ENCODE peak calls at places on chromosomes 16 and 17, in five cellular contexts. A is CD8-positive, alpha-beta memory T cell; Z is CD8-positive, alpha-beta T cell; X is heart left ventricle; K is CD4-positive, alpha-beta memory T cell. V is an unnamed sample.
A peak's percentile ranks its signal among the peaks of the same experiment; 100 is the strongest.

GRCh38 chr17:63555475-63556156 is 5.3 kb downstream of the DCAF7 start:
- DNase-seq in A (no peak), Z (no peak), X (no peak), K (no peak), V (no peak)

GRCh38 chr17:73772107-73772705 is 128.0 kb upstream of the SDK2 start:
- DNase-seq in A (no peak), Z (no peak), X (no peak), K (no peak), V (no peak)

GRCh38 chr17:71753070-71753469 is 367.8 kb upstream of the SOX9 start:
- DNase-seq in A (no peak), Z (no peak), X (no peak), K (no peak), V (no peak)

GRCh38 chr16:57278494-57278893 is 6.0 kb downstream of the PLLP start:
- DNase-seq in A (no peak), Z (no peak), X (no peak), K (no peak), V (no peak)

GRCh38 chr17:12637015-12637414 is 28.7 kb upstream of the MYOCD start:
- DNase-seq in A (no peak), Z (no peak), X (no peak), K (no peak), V (no peak)

GRCh38 chr16:85061566-85061965 is 34.0 kb downstream of the KIAA0513 start:
- DNase-seq in A (no peak), Z (no peak), X (peak; percentile 44), K (no peak), V (no peak)

GRCh38 chr17:28394717-28395116 is 11.3 kb downstream of the SLC46A1 start:
- DNase-seq in A (no peak), Z (no peak), X (no peak), K (no peak), V (no peak)

GRCh38 chr17:48545022-48545376 is at the start of gene HOXB2:
- DNase-seq in A (peak; percentile 27), Z (no peak), X (no peak), K (no peak), V (no peak)

GRCh38 chr17:73797594-73798110 is 153.4 kb upstream of the SDK2 start:
- DNase-seq in A (no peak), Z (no peak), X (no peak), K (no peak), V (no peak)

GRCh38 chr16:84844561-84845495 is 25.0 kb downstream of the CRISPLD2 start:
- DNase-seq in A (no peak), Z (no peak), X (no peak), K (no peak), V (no peak)

GRCh38 chr17:4892499-4893221 is 6.7 kb upstream of the C17orf107 start:
- DNase-seq in A (peak; percentile 46), Z (no peak), X (no peak), K (no peak), V (no peak)

GRCh38 chr16:22161999-22162657 is at the start of gene SDR42E2:
- DNase-seq in A (peak; percentile 56), Z (peak; percentile 54), X (no peak), K (peak; percentile 29), V (peak; percentile 41)

GRCh38 chr16:26982422-26982821 is 84.3 kb upstream of the C16orf82 start:
- DNase-seq in A (no peak), Z (no peak), X (no peak), K (no peak), V (no peak)

GRCh38 chr16:24819462-24820040 is 26.2 kb upstream of the SLC5A11 start:
- DNase-seq in A (no peak), Z (no peak), X (no peak), K (no peak), V (no peak)

GRCh38 chr17:10754861-10755591 is 25.2 kb upstream of the TMEM220 start:
- DNase-seq in A (no peak), Z (no peak), X (no peak), K (no peak), V (peak; percentile 46)

GRCh38 chr17:33137411-33137810 is 145.8 kb downstream of the SPACA3 start:
- DNase-seq in A (no peak), Z (no peak), X (no peak), K (no peak), V (no peak)

GRCh38 chr16:72814226-72814625 is 233.7 kb downstream of the ZFHX3 start:
- DNase-seq in A (no peak), Z (no peak), X (no peak), K (no peak), V (no peak)

GRCh38 chr16:69500496-69500895 is 65.3 kb upstream of the NFAT5 start:
- DNase-seq in A (no peak), Z (no peak), X (no peak), K (no peak), V (no peak)

GRCh38 chr17:38727661-38728220 is 2.4 kb upstream of the CISD3 start:
- DNase-seq in A (peak; percentile 70), Z (peak; percentile 52), X (no peak), K (peak; percentile 49), V (no peak)

GRCh38 chr17:69593351-69593715 is 178.8 kb downstream of the MAP2K6 start:
- DNase-seq in A (no peak), Z (no peak), X (no peak), K (no peak), V (no peak)

GRCh38 chr16:78230832-78231231 is 131.4 kb downstream of the WWOX start:
- DNase-seq in A (no peak), Z (no peak), X (no peak), K (no peak), V (no peak)

GRCh38 chr17:34723875-34724274 is 144.5 kb downstream of the TMEM132E start:
- DNase-seq in A (no peak), Z (no peak), X (no peak), K (no peak), V (no peak)

DNA sequence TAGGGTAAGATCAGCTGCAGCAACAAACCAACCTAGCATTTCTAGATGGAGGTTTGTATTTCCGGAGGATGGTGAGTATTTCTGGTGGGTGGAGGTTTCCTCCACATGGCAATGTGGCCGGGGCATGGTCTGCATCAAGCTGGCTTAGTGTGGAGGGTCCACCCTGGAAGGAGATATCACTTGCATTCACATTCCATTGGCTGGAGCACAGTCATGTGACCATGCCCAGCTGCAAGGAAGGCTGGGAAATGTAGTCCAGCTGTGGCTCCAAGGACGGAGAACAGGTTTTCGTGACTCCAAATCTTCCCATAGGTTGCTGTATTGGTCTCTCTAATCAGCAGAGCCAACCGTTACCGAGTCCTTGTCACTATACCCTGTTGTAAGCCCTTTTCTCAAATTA is 68.7 kb downstream of the RAI1 start:
- DNase-seq in A (peak; percentile 67), Z (peak; percentile 53), X (no peak), K (peak; percentile 57), V (no peak)
- H3K4me1 ChIP-seq in A (peaks cover 52% of the 10 kb centered on the region), Z (peaks cover 56% of the 10 kb centered on the region), X (peaks cover 85% of the 10 kb centered on the region), K (peaks cover 46% of the 10 kb centered on the region), V (peaks cover 32% of the 10 kb centered on the region)

GRCh38 chr17:42131232-42131631 is 8.6 kb downstream of the HSPB9 start:
- DNase-seq in A (no peak), Z (no peak), X (no peak), K (no peak), V (no peak)

GRCh38 chr17:42135151-42135550 is 12.5 kb downstream of the HSPB9 start:
- DNase-seq in A (no peak), Z (no peak), X (no peak), K (no peak), V (no peak)

GRCh38 chr17:42132941-42133340 is 10.3 kb downstream of the HSPB9 start:
- DNase-seq in A (no peak), Z (no peak), X (no peak), K (no peak), V (peak; percentile 41)

GRCh38 chr17:42131971-42132370 is 9.4 kb downstream of the HSPB9 start:
- DNase-seq in A (no peak), Z (no peak), X (no peak), K (no peak), V (no peak)

GRCh38 chr17:42133461-42134041 is 10.9 kb downstream of the HSPB9 start:
- DNase-seq in A (no peak), Z (peak; percentile 61), X (no peak), K (no peak), V (no peak)
- H3K4me1 ChIP-seq in A (peaks cover 48% of the 10 kb centered on the region), Z (peaks cover 36% of the 10 kb centered on the region), X (peaks cover 99% of the 10 kb centered on the region), K (peaks cover 55% of the 10 kb centered on the region), V (peaks cover 24% of the 10 kb centered on the region)

GRCh38 chr16:15781650-15782049 is 75.2 kb downstream of the MYH11 start:
- DNase-seq in A (no peak), Z (no peak), X (no peak), K (no peak), V (no peak)
- H3K4me1 ChIP-seq in A (no peaks in the 10 kb centered on the region), Z (no peaks in the 10 kb centered on the region), X (no peaks in the 10 kb centered on the region), K (no peaks in the 10 kb centered on the region), V (no peaks in the 10 kb centered on the region)

GRCh38 chr17:57913576-57914273 is 41.5 kb downstream of the CUEDC1 start:
- DNase-seq in A (no peak), Z (no peak), X (no peak), K (no peak), V (no peak)
- H3K4me1 ChIP-seq in A (no peaks in the 10 kb centered on the region), Z (no peaks in the 10 kb centered on the region), X (peaks cover 80% of the 10 kb centered on the region), K (no peaks in the 10 kb centered on the region), V (peaks cover 44% of the 10 kb centered on the region)

GRCh38 chr17:65017375-65017774 is 39.2 kb downstream of the GNA13 start:
- DNase-seq in A (no peak), Z (no peak), X (no peak), K (no peak), V (no peak)
- H3K4me1 ChIP-seq in A (peaks cover 25% of the 10 kb centered on the region), Z (peaks cover 39% of the 10 kb centered on the region), X (peaks cover 34% of the 10 kb centered on the region), K (peaks cover 68% of the 10 kb centered on the region), V (peaks cover 55% of the 10 kb centered on the region)

V was measured in PC-9.